ENCODE peak calls at places on chromosomes 7 and 10, in five cellular contexts. One of them, this sample, is unnamed.

GRCh38 chr10:61592581-61592980 is 70.1 kb upstream of the CABCOCO1 start:
- DNase-seq in epithelial cell of esophagus: peak; percentile 51
- DNase-seq in HS-27A: no peak
- DNase-seq in stimulated activated CD8-positive, alpha-beta memory T cell treated with anti-CD3 and anti-CD28 coated beads, Interleukin-7, amount 100 ng/mL, for 24 hours: no peak
- DNase-seq in anterior cingulate cortex: no peak
- DNase-seq in this sample: peak; percentile 11

GRCh38 chr7:40571796-40572195 is 437.0 kb downstream of the SUGCT start:
- DNase-seq in epithelial cell of esophagus: no peak
- DNase-seq in HS-27A: peak; percentile 26
- DNase-seq in stimulated activated CD8-positive, alpha-beta memory T cell treated with anti-CD3 and anti-CD28 coated beads, Interleukin-7, amount 100 ng/mL, for 24 hours: no peak
- DNase-seq in anterior cingulate cortex: no peak
- DNase-seq in this sample: peak; percentile 37

GRCh38 chr7:125775319-125775718 is 845.7 kb upstream of the POT1 start:
- DNase-seq in epithelial cell of esophagus: no peak
- DNase-seq in HS-27A: no peak
- DNase-seq in stimulated activated CD8-positive, alpha-beta memory T cell treated with anti-CD3 and anti-CD28 coated beads, Interleukin-7, amount 100 ng/mL, for 24 hours: no peak
- DNase-seq in anterior cingulate cortex: no peak
- DNase-seq in this sample: no peak

GRCh38 chr10:77609781-77610272 is 27.8 kb downstream of the KCNMA1 start:
- DNase-seq in epithelial cell of esophagus: no peak
- DNase-seq in HS-27A: no peak
- DNase-seq in stimulated activated CD8-positive, alpha-beta memory T cell treated with anti-CD3 and anti-CD28 coated beads, Interleukin-7, amount 100 ng/mL, for 24 hours: no peak
- DNase-seq in anterior cingulate cortex: no peak
- DNase-seq in this sample: no peak

GRCh38 chr10:101230185-101230917 is 1.1 kb upstream of the LBX1 start:
- DNase-seq in epithelial cell of esophagus: no peak
- DNase-seq in HS-27A: no peak
- DNase-seq in stimulated activated CD8-positive, alpha-beta memory T cell treated with anti-CD3 and anti-CD28 coated beads, Interleukin-7, amount 100 ng/mL, for 24 hours: no peak
- DNase-seq in anterior cingulate cortex: no peak
- DNase-seq in this sample: no peak

GRCh38 chr7:28853150-28853549 is 105.0 kb downstream of the TRIL start:
- DNase-seq in epithelial cell of esophagus: no peak
- DNase-seq in HS-27A: no peak
- DNase-seq in stimulated activated CD8-positive, alpha-beta memory T cell treated with anti-CD3 and anti-CD28 coated beads, Interleukin-7, amount 100 ng/mL, for 24 hours: no peak
- DNase-seq in anterior cingulate cortex: no peak
- DNase-seq in this sample: no peak

GRCh38 chr7:80661729-80662128 is 23.3 kb downstream of the CD36 start:
- DNase-seq in epithelial cell of esophagus: no peak
- DNase-seq in HS-27A: no peak
- DNase-seq in stimulated activated CD8-positive, alpha-beta memory T cell treated with anti-CD3 and anti-CD28 coated beads, Interleukin-7, amount 100 ng/mL, for 24 hours: no peak
- DNase-seq in anterior cingulate cortex: no peak
- DNase-seq in this sample: no peak

GRCh38 chr7:158595068-158595467 is 7.4 kb upstream of the PTPRN2 start:
- DNase-seq in epithelial cell of esophagus: peak; percentile 37
- DNase-seq in HS-27A: no peak
- DNase-seq in stimulated activated CD8-positive, alpha-beta memory T cell treated with anti-CD3 and anti-CD28 coated beads, Interleukin-7, amount 100 ng/mL, for 24 hours: no peak
- DNase-seq in anterior cingulate cortex: no peak
- DNase-seq in this sample: no peak

GRCh38 chr7:1750541-1751021 is 80.5 kb downstream of the ELFN1 start:
- DNase-seq in epithelial cell of esophagus: no peak
- DNase-seq in HS-27A: no peak
- DNase-seq in stimulated activated CD8-positive, alpha-beta memory T cell treated with anti-CD3 and anti-CD28 coated beads, Interleukin-7, amount 100 ng/mL, for 24 hours: no peak
- DNase-seq in anterior cingulate cortex: no peak
- DNase-seq in this sample: no peak

GRCh38 chr7:151244156-151244870 is 4.2 kb downstream of the SMARCD3 start:
- DNase-seq in epithelial cell of esophagus: peak; percentile 50
- DNase-seq in HS-27A: no peak
- DNase-seq in stimulated activated CD8-positive, alpha-beta memory T cell treated with anti-CD3 and anti-CD28 coated beads, Interleukin-7, amount 100 ng/mL, for 24 hours: no peak
- DNase-seq in anterior cingulate cortex: no peak
- DNase-seq in this sample: no peak

GRCh38 chr10:16854623-16855022 is 37.4 kb upstream of the RSU1 start:
- DNase-seq in epithelial cell of esophagus: peak; percentile 81
- DNase-seq in HS-27A: peak; percentile 24
- DNase-seq in stimulated activated CD8-positive, alpha-beta memory T cell treated with anti-CD3 and anti-CD28 coated beads, Interleukin-7, amount 100 ng/mL, for 24 hours: no peak
- DNase-seq in anterior cingulate cortex: no peak
- DNase-seq in this sample: peak; percentile 50

GRCh38 chr10:124495176-124495575 is 33.6 kb downstream of the LHPP start:
- DNase-seq in epithelial cell of esophagus: peak; percentile 58
- DNase-seq in HS-27A: no peak
- DNase-seq in stimulated activated CD8-positive, alpha-beta memory T cell treated with anti-CD3 and anti-CD28 coated beads, Interleukin-7, amount 100 ng/mL, for 24 hours: no peak
- DNase-seq in anterior cingulate cortex: no peak
- DNase-seq in this sample: no peak

GRCh38 chr10:29163746-29164145 is 125.1 kb upstream of the LYZL1 start:
- DNase-seq in epithelial cell of esophagus: peak; percentile 70
- DNase-seq in HS-27A: no peak
- DNase-seq in stimulated activated CD8-positive, alpha-beta memory T cell treated with anti-CD3 and anti-CD28 coated beads, Interleukin-7, amount 100 ng/mL, for 24 hours: no peak
- DNase-seq in anterior cingulate cortex: no peak
- DNase-seq in this sample: peak; percentile 96

GRCh38 chr7:112252141-112252540 is 45.6 kb downstream of the ZNF277 start:
- DNase-seq in epithelial cell of esophagus: no peak
- DNase-seq in HS-27A: no peak
- DNase-seq in stimulated activated CD8-positive, alpha-beta memory T cell treated with anti-CD3 and anti-CD28 coated beads, Interleukin-7, amount 100 ng/mL, for 24 hours: no peak
- DNase-seq in anterior cingulate cortex: no peak
- DNase-seq in this sample: no peak

GRCh38 chr10:119896061-119896655 is 3.6 kb downstream of the SEC23IP start:
- DNase-seq in epithelial cell of esophagus: peak; percentile 90
- DNase-seq in HS-27A: no peak
- DNase-seq in stimulated activated CD8-positive, alpha-beta memory T cell treated with anti-CD3 and anti-CD28 coated beads, Interleukin-7, amount 100 ng/mL, for 24 hours: no peak
- DNase-seq in anterior cingulate cortex: no peak
- DNase-seq in this sample: peak; percentile 74

GRCh38 chr10:120734476-120735078 is 116.6 kb upstream of the WDR11 start:
- DNase-seq in epithelial cell of esophagus: no peak
- DNase-seq in HS-27A: no peak
- DNase-seq in stimulated activated CD8-positive, alpha-beta memory T cell treated with anti-CD3 and anti-CD28 coated beads, Interleukin-7, amount 100 ng/mL, for 24 hours: no peak
- DNase-seq in anterior cingulate cortex: no peak
- DNase-seq in this sample: no peak

GRCh38 chr10:49394933-49395740 is 752 bp downstream of the DRGX start:
- DNase-seq in epithelial cell of esophagus: no peak
- DNase-seq in HS-27A: no peak
- DNase-seq in stimulated activated CD8-positive, alpha-beta memory T cell treated with anti-CD3 and anti-CD28 coated beads, Interleukin-7, amount 100 ng/mL, for 24 hours: no peak
- DNase-seq in anterior cingulate cortex: no peak
- DNase-seq in this sample: no peak

GRCh38 chr7:8064828-8065227 is 96.2 kb downstream of the GLCCI1 start:
- DNase-seq in epithelial cell of esophagus: no peak
- DNase-seq in HS-27A: no peak
- DNase-seq in stimulated activated CD8-positive, alpha-beta memory T cell treated with anti-CD3 and anti-CD28 coated beads, Interleukin-7, amount 100 ng/mL, for 24 hours: no peak
- DNase-seq in anterior cingulate cortex: no peak
- DNase-seq in this sample: no peak

GRCh38 chr10:73084209-73084608 is 12.5 kb downstream of the P4HA1 start:
- DNase-seq in epithelial cell of esophagus: no peak
- DNase-seq in HS-27A: no peak
- DNase-seq in stimulated activated CD8-positive, alpha-beta memory T cell treated with anti-CD3 and anti-CD28 coated beads, Interleukin-7, amount 100 ng/mL, for 24 hours: no peak
- DNase-seq in anterior cingulate cortex: no peak
- DNase-seq in this sample: no peak

GRCh38 chr7:95180-95862 is 97.0 kb upstream of the FAM20C start:
- DNase-seq in epithelial cell of esophagus: no peak
- DNase-seq in HS-27A: no peak
- DNase-seq in stimulated activated CD8-positive, alpha-beta memory T cell treated with anti-CD3 and anti-CD28 coated beads, Interleukin-7, amount 100 ng/mL, for 24 hours: no peak
- DNase-seq in anterior cingulate cortex: no peak
- DNase-seq in this sample: peak; percentile 40

GRCh38 chr10:121002586-121003205 is 151.5 kb downstream of the WDR11 start:
- DNase-seq in epithelial cell of esophagus: peak; percentile 90
- DNase-seq in HS-27A: no peak
- DNase-seq in stimulated activated CD8-positive, alpha-beta memory T cell treated with anti-CD3 and anti-CD28 coated beads, Interleukin-7, amount 100 ng/mL, for 24 hours: no peak
- DNase-seq in anterior cingulate cortex: no peak
- DNase-seq in this sample: peak; percentile 84

GRCh38 chr10:51861731-51862130 is 162.3 kb upstream of the CSTF2T start:
- DNase-seq in epithelial cell of esophagus: peak; percentile 2
- DNase-seq in HS-27A: no peak
- DNase-seq in stimulated activated CD8-positive, alpha-beta memory T cell treated with anti-CD3 and anti-CD28 coated beads, Interleukin-7, amount 100 ng/mL, for 24 hours: no peak
- DNase-seq in anterior cingulate cortex: no peak
- DNase-seq in this sample: no peak

GRCh38 chr7:122520961-122521555 is 177.9 kb downstream of the RNF133 start:
- DNase-seq in epithelial cell of esophagus: no peak
- DNase-seq in HS-27A: no peak
- DNase-seq in stimulated activated CD8-positive, alpha-beta memory T cell treated with anti-CD3 and anti-CD28 coated beads, Interleukin-7, amount 100 ng/mL, for 24 hours: no peak
- DNase-seq in anterior cingulate cortex: no peak
- DNase-seq in this sample: no peak

GRCh38 chr7:35781200-35781701 is 19.6 kb upstream of the SEPTIN7 start:
- DNase-seq in epithelial cell of esophagus: no peak
- DNase-seq in HS-27A: no peak
- DNase-seq in stimulated activated CD8-positive, alpha-beta memory T cell treated with anti-CD3 and anti-CD28 coated beads, Interleukin-7, amount 100 ng/mL, for 24 hours: no peak
- DNase-seq in anterior cingulate cortex: no peak
- DNase-seq in this sample: no peak

GRCh38 chr7:90961037-90961725 is 303.1 kb upstream of the FZD1 start:
- DNase-seq in epithelial cell of esophagus: peak; percentile 62
- DNase-seq in HS-27A: no peak
- DNase-seq in stimulated activated CD8-positive, alpha-beta memory T cell treated with anti-CD3 and anti-CD28 coated beads, Interleukin-7, amount 100 ng/mL, for 24 hours: no peak
- DNase-seq in anterior cingulate cortex: no peak
- DNase-seq in this sample: peak; percentile 23

GRCh38 chr10:127935115-127935561 is 28.2 kb downstream of the PTPRE start:
- DNase-seq in epithelial cell of esophagus: no peak
- DNase-seq in HS-27A: no peak
- DNase-seq in stimulated activated CD8-positive, alpha-beta memory T cell treated with anti-CD3 and anti-CD28 coated beads, Interleukin-7, amount 100 ng/mL, for 24 hours: no peak
- DNase-seq in anterior cingulate cortex: no peak
- DNase-seq in this sample: no peak

GRCh38 chr7:150909192-150909591 is 56.9 kb downstream of the AOC1 start:
- DNase-seq in epithelial cell of esophagus: no peak
- DNase-seq in HS-27A: no peak
- DNase-seq in stimulated activated CD8-positive, alpha-beta memory T cell treated with anti-CD3 and anti-CD28 coated beads, Interleukin-7, amount 100 ng/mL, for 24 hours: peak; percentile 18
- DNase-seq in anterior cingulate cortex: no peak
- DNase-seq in this sample: no peak

GRCh38 chr10:6116806-6117205 is 28.0 kb downstream of the RBM17 start:
- DNase-seq in epithelial cell of esophagus: no peak
- DNase-seq in HS-27A: no peak
- DNase-seq in stimulated activated CD8-positive, alpha-beta memory T cell treated with anti-CD3 and anti-CD28 coated beads, Interleukin-7, amount 100 ng/mL, for 24 hours: no peak
- DNase-seq in anterior cingulate cortex: no peak
- DNase-seq in this sample: no peak

GRCh38 chr7:117249696-117250095 is 73.2 kb downstream of the WNT2 start:
- DNase-seq in epithelial cell of esophagus: no peak
- DNase-seq in HS-27A: no peak
- DNase-seq in stimulated activated CD8-positive, alpha-beta memory T cell treated with anti-CD3 and anti-CD28 coated beads, Interleukin-7, amount 100 ng/mL, for 24 hours: no peak
- DNase-seq in anterior cingulate cortex: no peak
- DNase-seq in this sample: no peak

GRCh38 chr7:47591655-47592572 is 10.0 kb upstream of the TNS3 start:
- DNase-seq in epithelial cell of esophagus: no peak
- DNase-seq in HS-27A: no peak
- DNase-seq in stimulated activated CD8-positive, alpha-beta memory T cell treated with anti-CD3 and anti-CD28 coated beads, Interleukin-7, amount 100 ng/mL, for 24 hours: no peak
- DNase-seq in anterior cingulate cortex: no peak
- DNase-seq in this sample: no peak

GRCh38 chr7:143245123-143245522 is 18.1 kb upstream of the GSTK1 start:
- DNase-seq in epithelial cell of esophagus: peak; percentile 70
- DNase-seq in HS-27A: no peak
- DNase-seq in stimulated activated CD8-positive, alpha-beta memory T cell treated with anti-CD3 and anti-CD28 coated beads, Interleukin-7, amount 100 ng/mL, for 24 hours: no peak
- DNase-seq in anterior cingulate cortex: no peak
- DNase-seq in this sample: peak; percentile 48

GRCh38 chr7:157389951-157390730 is 53.3 kb downstream of the DNAJB6 start:
- DNase-seq in epithelial cell of esophagus: no peak
- DNase-seq in HS-27A: no peak
- DNase-seq in stimulated activated CD8-positive, alpha-beta memory T cell treated with anti-CD3 and anti-CD28 coated beads, Interleukin-7, amount 100 ng/mL, for 24 hours: no peak
- DNase-seq in anterior cingulate cortex: no peak
- DNase-seq in this sample: no peak

This sample was measured in foreskin keratinocyte.